ENCODE peak calls at places on chromosomes 7 and 10, in six cellular contexts. S is tibial artery; V is heart right ventricle; T is CD8-positive, alpha-beta T cell; K is osteoblast; P is lower lobe of right lung. A is an unnamed sample. For H3K4me1, the result is how much of the 10 kb centered on the place peaks cover.

GRCh38 chr7:139544645-139545044 is 21.2 kb downstream of the CLEC2L start:
- DNase-seq in S (no peak), V (no peak), T (no peak), K (peak), P (no peak), A (no peak)

GRCh38 chr7:131244259-131244852 is 83.3 kb upstream of the MKLN1 start:
- DNase-seq in S (peak), V (no peak), T (no peak), K (peak), P (no peak), A (peak)

GRCh38 chr7:1647961-1648631 is 22.0 kb upstream of the ELFN1 start:
- DNase-seq in S (no peak), V (peak), T (no peak), K (peak), P (peak), A (no peak)

GRCh38 chr7:47720141-47720906 is 138.4 kb upstream of the TNS3 start:
- DNase-seq in S (no peak), V (peak), T (no peak), K (no peak), P (no peak), A (no peak)

GRCh38 chr10:25698638-25699037 is 235.4 kb upstream of the MYO3A start:
- DNase-seq in S (no peak), V (no peak), T (no peak), K (no peak), P (no peak), A (no peak)

GRCh38 chr7:22469371-22470143 is 30.4 kb downstream of the STEAP1B start:
- DNase-seq in S (no peak), V (no peak), T (no peak), K (no peak), P (no peak), A (no peak)

GRCh38 chr7:50333266-50333665 is 28.8 kb downstream of the IKZF1 start:
- DNase-seq in S (no peak), V (no peak), T (peak), K (no peak), P (no peak), A (no peak)

GRCh38 chr10:27065084-27065483 is 35.2 kb downstream of the ANKRD26 start:
- DNase-seq in S (no peak), V (no peak), T (no peak), K (no peak), P (no peak), A (no peak)

GRCh38 chr10:132884691-132885271 is 57.6 kb downstream of the CFAP46 start:
- DNase-seq in S (peak), V (peak), T (no peak), K (peak), P (no peak), A (no peak)

GRCh38 chr7:157440346-157441022 is 103.7 kb downstream of the DNAJB6 start:
- DNase-seq in S (no peak), V (no peak), T (no peak), K (peak), P (peak), A (no peak)

GRCh38 chr7:98257701-98258100 is 5.7 kb upstream of the TECPR1 start:
- DNase-seq in S (no peak), V (no peak), T (no peak), K (no peak), P (no peak), A (no peak)

GRCh38 chr7:38276096-38276857 is 2.8 kb upstream of the TARP start:
- DNase-seq in S (no peak), V (no peak), T (no peak), K (peak), P (no peak), A (no peak)

GRCh38 chr10:71232089-71232998 is 20.0 kb downstream of the UNC5B start:
- DNase-seq in S (peak), V (peak), T (no peak), K (peak), P (peak), A (no peak)

GRCh38 chr10:110163841-110164240 is 43.6 kb upstream of the MXI1 start:
- DNase-seq in S (no peak), V (no peak), T (no peak), K (no peak), P (no peak), A (no peak)

GRCh38 chr7:76122516-76123239 is 74.8 kb downstream of the MDH2 start:
- DNase-seq in S (no peak), V (no peak), T (no peak), K (no peak), P (no peak), A (no peak)

GRCh38 chr7:28766359-28766758 is 191.8 kb downstream of the TRIL start:
- DNase-seq in S (no peak), V (no peak), T (no peak), K (no peak), P (no peak), A (no peak)

GRCh38 chr10:26799342-26799741 is 61.4 kb downstream of the ABI1 start:
- DNase-seq in S (no peak), V (no peak), T (no peak), K (no peak), P (no peak), A (no peak)

GRCh38 chr10:68876919-68877250 is 24.2 kb upstream of the DDX50 start:
- DNase-seq in S (no peak), V (no peak), T (no peak), K (no peak), P (no peak), A (no peak)

GRCh38 chr7:732094-732541 is 5.0 kb upstream of the PRKAR1B start:
- DNase-seq in S (no peak), V (peak), T (no peak), K (no peak), P (peak), A (no peak)

GRCh38 chr10:123655763-123656162 is 10.4 kb upstream of the GPR26 start:
- DNase-seq in S (no peak), V (no peak), T (no peak), K (peak), P (no peak), A (no peak)

GRCh38 chr7:157618823-157619606 is 282.2 kb downstream of the DNAJB6 start:
- DNase-seq in S (no peak), V (no peak), T (no peak), K (peak), P (no peak), A (no peak)

GRCh38 chr7:134784251-134785049 is 5.0 kb downstream of the CALD1 start:
- DNase-seq in S (peak), V (no peak), T (no peak), K (no peak), P (no peak), A (peak)

GRCh38 chr10:45001382-45002148 is 842 bp downstream of the ZNF22 start:
- DNase-seq in S (peak), V (peak), T (peak), K (peak), P (peak), A (peak)

GRCh38 chr7:1192171-1192676 is 32.2 kb upstream of the ZFAND2A start:
- DNase-seq in S (no peak), V (no peak), T (no peak), K (peak), P (no peak), A (peak)

GRCh38 chr7:151113344-151114150 is 27.3 kb downstream of the AGAP3 start:
- DNase-seq in S (no peak), V (no peak), T (no peak), K (peak), P (peak), A (peak)

GRCh38 chr7:87528733-87529132 is 53.3 kb upstream of the ABCB4 start:
- DNase-seq in S (no peak), V (no peak), T (no peak), K (no peak), P (no peak), A (no peak)

GRCh38 chr10:71138126-71138860 is 74.1 kb upstream of the UNC5B start:
- DNase-seq in S (no peak), V (peak), T (no peak), K (no peak), P (no peak), A (no peak)

GRCh38 chr10:21242915-21243314 is 282.6 kb downstream of the SKIDA1 start:
- DNase-seq in S (no peak), V (no peak), T (no peak), K (no peak), P (no peak), A (no peak)

GRCh38 chr10:130967784-130968183 is 343.7 kb downstream of the TCERG1L start:
- DNase-seq in S (no peak), V (no peak), T (no peak), K (no peak), P (no peak), A (no peak)

GRCh38 chr7:47100815-47101435 is 481.0 kb downstream of the TNS3 start:
- DNase-seq in S (peak), V (peak), T (no peak), K (peak), P (peak), A (peak)

GRCh38 chr7:36082910-36083309 is 70.1 kb upstream of the EEPD1 start:
- DNase-seq in S (no peak), V (no peak), T (no peak), K (peak), P (no peak), A (no peak)

GRCh38 chr10:38047666-38048065 is 37.2 kb downstream of the ZNF33A start:
- DNase-seq in S (no peak), V (no peak), T (no peak), K (no peak), P (no peak), A (peak)

GRCh38 chr10:131838921-131839320 is 61.9 kb upstream of the PPP2R2D start:
- DNase-seq in S (peak), V (no peak), T (no peak), K (peak), P (peak), A (no peak)

GRCh38 chr7:11193131-11193867 is 219.6 kb downstream of the PHF14 start:
- DNase-seq in S (peak), V (peak), T (no peak), K (no peak), P (peak), A (peak)

GRCh38 chr7:151085691-151086620 is at the start of gene AGAP3:
- DNase-seq in S (peak), V (peak), T (peak), K (peak), P (peak), A (peak)

GRCh38 chr7:100483101-100483727 is 513 bp upstream of the NYAP1 start:
- DNase-seq in S (no peak), V (peak), T (peak), K (peak), P (peak), A (no peak)

GRCh38 chr7:128164061-128164954 is 76.8 kb upstream of the LEP start:
- DNase-seq in S (no peak), V (no peak), T (no peak), K (peak), P (no peak), A (peak)

DNA sequence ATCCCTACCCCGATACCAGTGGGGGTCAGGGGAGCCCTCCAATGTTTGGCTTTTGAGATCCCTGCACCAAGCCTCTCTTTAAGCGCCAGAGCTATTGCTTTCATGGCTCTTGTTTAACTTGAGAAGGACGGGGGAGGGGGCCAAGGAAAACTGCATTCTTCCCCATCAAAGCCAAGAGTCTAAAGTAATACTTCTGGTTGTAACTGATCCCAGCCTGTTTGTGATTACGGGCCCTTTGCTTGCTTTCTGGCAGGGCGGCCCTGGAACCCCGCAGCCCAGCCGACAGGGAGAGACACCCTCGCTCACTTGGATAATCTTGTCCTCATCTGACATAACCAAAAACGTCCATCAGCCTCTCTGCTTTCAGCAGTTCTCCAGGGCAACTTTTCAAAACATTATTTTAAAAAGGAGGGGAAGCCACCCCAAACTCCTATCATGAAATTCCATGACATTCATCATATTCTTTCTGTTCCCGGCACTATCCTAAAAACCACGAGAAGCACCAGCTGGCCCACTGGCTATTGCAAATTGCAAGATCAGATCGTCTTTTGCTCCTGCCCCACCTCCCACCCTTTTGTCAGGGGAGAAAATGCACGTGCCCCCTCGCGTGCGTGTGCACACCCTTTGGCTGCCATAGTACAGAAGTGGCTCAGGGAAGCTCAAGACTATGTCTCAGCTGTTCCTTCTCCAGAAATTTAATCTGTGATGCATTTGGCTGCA is 154.9 kb downstream of the NEURL1 start:
- DNase-seq in S (peak), V (no peak), T (no peak), K (no peak), P (no peak), A (no peak)
- H3K27ac ChIP-seq in S (peak), V (no peak), T (no peak), K (peak), P (no peak), A (no peak)

DNA sequence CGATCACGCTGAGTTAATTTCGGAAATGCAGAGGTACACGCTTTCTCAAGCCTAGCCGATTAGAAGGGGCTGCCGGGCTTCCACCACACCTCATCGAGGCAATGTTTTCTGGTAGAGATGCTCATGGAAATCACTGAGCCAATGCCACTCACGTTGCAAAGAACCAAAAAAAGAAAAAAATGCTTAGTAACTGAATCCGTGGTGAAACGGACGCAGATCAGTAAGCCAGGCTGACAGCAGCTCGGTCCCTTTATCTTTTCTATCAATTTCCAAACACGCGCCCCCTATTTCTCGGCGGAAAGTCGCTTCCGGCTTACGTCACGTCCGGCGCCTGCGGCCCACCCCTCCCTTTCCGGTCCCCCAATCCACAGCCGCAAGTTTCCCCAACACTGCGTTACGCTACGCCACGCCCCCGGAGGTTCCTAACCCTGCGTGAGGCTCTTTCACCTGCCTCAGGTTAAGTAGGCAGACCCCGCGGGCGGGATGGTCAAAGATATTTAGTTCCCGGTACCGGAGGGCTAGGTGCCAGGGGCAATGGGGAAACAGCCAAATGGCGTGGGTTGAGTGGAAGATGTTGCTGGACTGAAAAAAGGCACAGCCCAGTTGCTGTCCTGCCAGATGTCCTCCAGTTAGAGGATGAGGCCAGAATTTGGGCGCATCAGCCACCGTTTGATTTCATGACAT is at the start of gene NSUN6:
- DNase-seq in S (peak), V (peak), T (peak), K (peak), P (peak), A (peak)
- TF ChIP-seq CTCF in S (no peak), V (no peak), T (no peak), K (no peak), P (no peak), A (peak)

GRCh38 chr10:63217120-63217605 is 84.0 kb downstream of the NRBF2 start:
- DNase-seq in S (no peak), V (no peak), T (no peak), K (no peak), P (no peak), A (peak)

GRCh38 chr10:63224241-63224640 is 91.1 kb downstream of the NRBF2 start:
- DNase-seq in S (no peak), V (no peak), T (no peak), K (no peak), P (no peak), A (no peak)

GRCh38 chr10:63219749-63220148 is 86.6 kb downstream of the NRBF2 start:
- DNase-seq in S (no peak), V (no peak), T (no peak), K (no peak), P (no peak), A (no peak)

GRCh38 chr10:63227207-63227895 is 94.2 kb downstream of the NRBF2 start:
- DNase-seq in S (no peak), V (no peak), T (no peak), K (no peak), P (no peak), A (no peak)

DNA sequence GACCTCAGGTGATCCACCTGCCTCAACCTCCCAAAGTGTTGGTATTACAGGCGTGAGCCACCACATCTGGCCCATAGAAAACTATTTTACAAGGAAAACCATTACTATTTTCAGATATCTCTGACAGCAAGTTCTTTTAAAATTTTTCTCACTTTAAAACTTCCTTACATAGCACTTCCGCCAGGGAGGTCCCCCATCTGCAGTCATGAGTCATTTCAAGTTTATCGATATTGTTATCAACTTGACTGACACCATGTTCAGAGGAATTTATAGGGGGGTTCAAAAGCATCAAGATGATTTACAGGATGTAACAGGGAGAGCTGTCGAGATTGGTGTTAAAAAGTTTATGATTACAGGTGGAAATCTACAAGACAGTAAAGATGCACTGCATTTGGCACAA is 88.8 kb downstream of the NRBF2 start:
- DNase-seq in S (no peak), V (no peak), T (no peak), K (no peak), P (no peak), A (no peak)
- H3K4me1 ChIP-seq in S (under half), V (half or more), T (under half), K (under half), P (under half), A (under half)

GRCh38 chr10:96924861-96925260 is 92.8 kb downstream of the LCOR start:
- DNase-seq in S (no peak), V (no peak), T (no peak), K (no peak), P (no peak), A (no peak)
- H3K27ac ChIP-seq in S (no peak), V (no peak), T (no peak), K (no peak), P (no peak), A (no peak)

GRCh38 chr10:52645435-52645776 is 127.2 kb downstream of the MBL2 start:
- DNase-seq in S (no peak), V (no peak), T (no peak), K (no peak), P (no peak), A (no peak)

GRCh38 chr10:52639652-52640051 is 132.9 kb downstream of the MBL2 start:
- DNase-seq in S (no peak), V (no peak), T (no peak), K (no peak), P (no peak), A (no peak)

GRCh38 chr10:52649471-52649870 is 123.1 kb downstream of the MBL2 start:
- DNase-seq in S (no peak), V (no peak), T (no peak), K (no peak), P (no peak), A (no peak)

GRCh38 chr10:52642208-52642607 is 130.4 kb downstream of the MBL2 start:
- DNase-seq in S (no peak), V (no peak), T (no peak), K (no peak), P (no peak), A (no peak)

GRCh38 chr10:52644678-52645434 is 127.7 kb downstream of the MBL2 start:
- DNase-seq in S (no peak), V (no peak), T (no peak), K (peak), P (no peak), A (peak)
- TF ChIP-seq CTCF in S (peak), V (peak), T (no peak), K (peak), P (peak), A (peak)

A was measured in foreskin keratinocyte.